ENCODE peak calls at places on chromosome X, in eight cellular contexts. D is germinal center; I is mesendoderm; M is foreskin fibroblast; R is GM03348; C is effector memory CD4-positive, alpha-beta T cell; K is endothelial cell of umbilical vein; H is nucleus accumbens. W is an unnamed sample.

GRCh38 chrX:12241026-12241425 is 102.8 kb downstream of the FRMPD4 start:
- DNase-seq in D (no peak), I (no peak), M (no peak), R (no peak), C (no peak), K (no peak), H (no peak), W (no peak)

GRCh38 chrX:16743604-16744325 is 24.4 kb downstream of the SYAP1 start:
- DNase-seq in D (no peak), I (no peak), M (peak), R (peak), C (no peak), K (no peak), H (no peak), W (peak)

GRCh38 chrX:64885850-64886249 is 90.4 kb downstream of the ZC4H2 start:
- DNase-seq in D (peak), I (peak), M (no peak), R (peak), C (no peak), K (no peak), H (no peak), W (no peak)

GRCh38 chrX:150329888-150330287 is 33.2 kb upstream of the MAMLD1 start:
- DNase-seq in D (no peak), I (no peak), M (no peak), R (no peak), C (no peak), K (no peak), H (no peak), W (no peak)

GRCh38 chrX:13821740-13822139 is 4.8 kb upstream of the GPM6B start:
- DNase-seq in D (no peak), I (no peak), M (no peak), R (no peak), C (no peak), K (no peak), H (no peak), W (no peak)

GRCh38 chrX:149871940-149872339 is 9.0 kb upstream of the MAGEA8 start:
- DNase-seq in D (peak), I (peak), M (no peak), R (no peak), C (peak), K (peak), H (no peak), W (no peak)

GRCh38 chrX:108186811-108187210 is 95.2 kb downstream of the ATG4A start:
- DNase-seq in D (no peak), I (no peak), M (peak), R (peak), C (no peak), K (peak), H (no peak), W (peak)

GRCh38 chrX:136209016-136209738 is 42.0 kb downstream of the MAP7D3 start:
- DNase-seq in D (peak), I (peak), M (no peak), R (peak), C (peak), K (peak), H (no peak), W (no peak)

GRCh38 chrX:133265331-133265730 is 47.2 kb upstream of the TFDP3 start:
- DNase-seq in D (no peak), I (peak), M (no peak), R (no peak), C (no peak), K (no peak), H (no peak), W (no peak)

GRCh38 chrX:11953615-11954014 is 184.7 kb upstream of the FRMPD4 start:
- DNase-seq in D (no peak), I (peak), M (peak), R (peak), C (no peak), K (no peak), H (no peak), W (peak)

GRCh38 chrX:86002076-86002896 is 45.1 kb downstream of the CHM start:
- DNase-seq in D (no peak), I (peak), M (no peak), R (no peak), C (no peak), K (no peak), H (no peak), W (no peak)

GRCh38 chrX:12210196-12210815 is 72.0 kb downstream of the FRMPD4 start:
- DNase-seq in D (no peak), I (no peak), M (peak), R (peak), C (no peak), K (no peak), H (no peak), W (peak)

GRCh38 chrX:100407784-100408642 is 2.1 kb downstream of the PCDH19 start:
- DNase-seq in D (no peak), I (no peak), M (no peak), R (no peak), C (no peak), K (peak), H (no peak), W (no peak)

W was measured in stromal cell of bone marrow.